ENCODE peak calls at places on chromosomes 1 and 21, in nine cellular contexts. S is endothelial cell of umbilical vein; Z is iPS DF 6.9; N is breast epithelium; U is lower lobe of right lung; P is heart right ventricle; R is CD8-positive, alpha-beta memory T cell; K is heart left ventricle; J is psoas muscle. L is an unnamed sample.

GRCh38 chr1:61782771-61783170 is 40.5 kb downstream of the PATJ start:
- DNase-seq in S (no peak), Z (no peak), N (no peak), U (no peak), P (no peak), R (peak; percentile 82), K (no peak), J (no peak), L (no peak)

GRCh38 chr1:18882511-18882910 is 19.8 kb downstream of the ALDH4A1 start:
- DNase-seq in S (no peak), Z (no peak), N (no peak), U (no peak), P (no peak), R (no peak), K (no peak), J (no peak), L (no peak)

GRCh38 chr1:2303016-2303775 is 75.1 kb downstream of the SKI start:
- DNase-seq in S (no peak), Z (no peak), N (no peak), U (no peak), P (no peak), R (no peak), K (no peak), J (no peak), L (no peak)

GRCh38 chr21:32412998-32413504 is 545 bp downstream of the EVA1C start:
- DNase-seq in S (peak; percentile 53), Z (no peak), N (peak; percentile 71), U (peak; percentile 80), P (peak; percentile 42), R (no peak), K (peak; percentile 72), J (peak; percentile 68), L (no peak)

GRCh38 chr1:238401138-238401537 is 510.4 kb upstream of the ZP4 start:
- DNase-seq in S (no peak), Z (no peak), N (no peak), U (no peak), P (no peak), R (no peak), K (no peak), J (no peak), L (no peak)

GRCh38 chr1:209797978-209798639 is 7.8 kb downstream of the IRF6 start:
- DNase-seq in S (no peak), Z (no peak), N (no peak), U (no peak), P (no peak), R (no peak), K (no peak), J (no peak), L (no peak)

GRCh38 chr1:2595812-2596529 is 9.4 kb downstream of the PRXL2B start:
- DNase-seq in S (no peak), Z (no peak), N (no peak), U (no peak), P (no peak), R (no peak), K (peak; percentile 55), J (no peak), L (no peak)

GRCh38 chr1:114259517-114260160 is 106.0 kb upstream of the SYT6 start:
- DNase-seq in S (no peak), Z (no peak), N (no peak), U (no peak), P (no peak), R (no peak), K (no peak), J (no peak), L (no peak)

GRCh38 chr1:233143266-233143665 is 152.3 kb downstream of the PCNX2 start:
- DNase-seq in S (no peak), Z (no peak), N (no peak), U (no peak), P (no peak), R (no peak), K (no peak), J (no peak), L (no peak)

GRCh38 chr1:204714861-204715511 is 29.4 kb upstream of the LRRN2 start:
- DNase-seq in S (no peak), Z (peak; percentile 73), N (no peak), U (no peak), P (no peak), R (no peak), K (no peak), J (no peak), L (peak; percentile 41)

GRCh38 chr1:62029704-62030103 is 164.9 kb upstream of the L1TD1 start:
- DNase-seq in S (no peak), Z (no peak), N (no peak), U (no peak), P (no peak), R (no peak), K (no peak), J (no peak), L (no peak)

GRCh38 chr21:41783476-41784150 is 16.8 kb upstream of the RIPK4 start:
- DNase-seq in S (no peak), Z (no peak), N (peak; percentile 73), U (no peak), P (no peak), R (no peak), K (no peak), J (no peak), L (no peak)

GRCh38 chr21:36471254-36471723 is 8.6 kb downstream of the CLDN14 start:
- DNase-seq in S (no peak), Z (no peak), N (no peak), U (no peak), P (no peak), R (no peak), K (no peak), J (no peak), L (no peak)

GRCh38 chr1:234529095-234529494 is 50.1 kb upstream of the TARBP1 start:
- DNase-seq in S (no peak), Z (no peak), N (no peak), U (no peak), P (no peak), R (no peak), K (no peak), J (no peak), L (no peak)

DNA sequence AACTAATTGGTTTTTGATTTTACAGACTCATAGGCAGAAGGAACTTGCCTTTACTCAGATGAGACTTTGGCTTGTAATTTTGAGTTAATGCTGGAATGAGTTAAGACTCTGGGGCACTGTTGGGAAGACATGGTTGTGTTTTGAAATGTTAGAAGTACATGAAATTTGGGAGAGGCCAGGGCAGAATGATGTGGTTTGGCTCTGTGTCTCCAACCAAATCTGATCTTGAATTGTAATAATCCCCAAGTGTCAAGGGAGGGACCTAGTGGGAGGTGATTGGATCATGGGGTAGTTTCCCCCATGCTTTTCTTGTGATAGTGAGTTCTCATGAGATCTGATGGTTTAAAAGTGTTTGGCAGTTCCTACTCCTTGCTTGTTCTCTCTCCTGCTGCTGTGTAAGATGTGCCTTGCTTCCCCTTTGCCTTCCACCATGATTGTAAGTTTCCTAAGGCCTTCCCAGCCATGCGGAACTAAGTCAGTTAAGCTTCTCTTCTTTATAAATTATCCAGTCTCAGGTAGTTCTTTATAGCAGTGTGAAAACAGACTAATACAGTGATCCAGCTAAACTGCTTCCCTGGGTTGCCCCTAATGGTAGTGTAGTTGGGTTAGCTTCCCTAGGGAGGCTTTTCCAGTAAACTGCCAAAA is 10.2 kb downstream of the CPT2 start:
- DNase-seq in S (no peak), Z (no peak), N (no peak), U (no peak), P (no peak), R (no peak), K (no peak), J (no peak), L (no peak)
- H3K27me3 ChIP-seq in S (no peaks in the 10 kb centered on the region), Z (no peaks in the 10 kb centered on the region), N (no peaks in the 10 kb centered on the region), U (no peaks in the 10 kb centered on the region), P (no peaks in the 10 kb centered on the region), R (no peaks in the 10 kb centered on the region), K (no peaks in the 10 kb centered on the region), J (no peaks in the 10 kb centered on the region), L (no peaks in the 10 kb centered on the region)

DNA sequence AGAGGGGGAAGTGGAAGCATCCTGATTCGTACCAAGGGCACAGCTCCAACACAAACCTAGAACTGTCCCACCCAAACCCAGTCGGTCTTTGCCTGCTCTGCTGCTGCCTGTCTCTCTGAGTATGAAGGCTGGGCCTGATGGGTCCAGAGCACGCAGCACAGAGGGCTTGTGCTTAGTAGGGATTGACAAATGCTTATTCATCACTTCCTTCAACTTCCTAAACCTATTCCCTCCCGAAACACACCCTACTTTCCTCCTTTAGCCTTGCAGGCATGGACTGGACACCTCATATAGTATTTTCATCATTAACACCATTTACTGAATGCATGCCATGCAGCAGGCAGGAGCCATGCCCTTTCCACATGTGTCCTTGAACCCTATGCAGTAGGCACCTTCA is 31.3 kb downstream of the FOXO6 start:
- DNase-seq in S (no peak), Z (no peak), N (no peak), U (no peak), P (no peak), R (no peak), K (no peak), J (no peak), L (no peak)
- H3K4me1 ChIP-seq in S (no peaks in the 10 kb centered on the region), Z (peaks cover 16% of the 10 kb centered on the region), N (peaks cover under 1% of the 10 kb centered on the region), U (peaks cover 6% of the 10 kb centered on the region), P (peaks cover 11% of the 10 kb centered on the region), R (no peaks in the 10 kb centered on the region), K (peaks cover 11% of the 10 kb centered on the region), J (peaks cover 22% of the 10 kb centered on the region), L (peaks cover 39% of the 10 kb centered on the region)

GRCh38 chr1:185477638-185478216 is 160.7 kb upstream of the IVNS1ABP start:
- DNase-seq in S (peak; percentile 36), Z (no peak), N (no peak), U (no peak), P (no peak), R (no peak), K (no peak), J (no peak), L (no peak)

GRCh38 chr1:185479781-185480180 is 162.7 kb upstream of the IVNS1ABP start:
- DNase-seq in S (no peak), Z (no peak), N (no peak), U (no peak), P (no peak), R (no peak), K (no peak), J (no peak), L (no peak)

GRCh38 chr1:185474440-185475149 is 157.6 kb upstream of the IVNS1ABP start:
- DNase-seq in S (no peak), Z (no peak), N (no peak), U (no peak), P (no peak), R (peak; percentile 49), K (no peak), J (no peak), L (no peak)

GRCh38 chr1:185480545-185480944 is 163.5 kb upstream of the IVNS1ABP start:
- DNase-seq in S (no peak), Z (no peak), N (no peak), U (no peak), P (no peak), R (no peak), K (no peak), J (no peak), L (no peak)

GRCh38 chr1:185478878-185479277 is 161.8 kb upstream of the IVNS1ABP start:
- DNase-seq in S (no peak), Z (no peak), N (no peak), U (no peak), P (no peak), R (no peak), K (no peak), J (no peak), L (no peak)
- H3K27me3 ChIP-seq in S (no peaks in the 10 kb centered on the region), Z (no peaks in the 10 kb centered on the region), N (no peaks in the 10 kb centered on the region), U (no peaks in the 10 kb centered on the region), P (no peaks in the 10 kb centered on the region), R (no peaks in the 10 kb centered on the region), K (no peaks in the 10 kb centered on the region), J (no peaks in the 10 kb centered on the region), L (no peaks in the 10 kb centered on the region)

DNA sequence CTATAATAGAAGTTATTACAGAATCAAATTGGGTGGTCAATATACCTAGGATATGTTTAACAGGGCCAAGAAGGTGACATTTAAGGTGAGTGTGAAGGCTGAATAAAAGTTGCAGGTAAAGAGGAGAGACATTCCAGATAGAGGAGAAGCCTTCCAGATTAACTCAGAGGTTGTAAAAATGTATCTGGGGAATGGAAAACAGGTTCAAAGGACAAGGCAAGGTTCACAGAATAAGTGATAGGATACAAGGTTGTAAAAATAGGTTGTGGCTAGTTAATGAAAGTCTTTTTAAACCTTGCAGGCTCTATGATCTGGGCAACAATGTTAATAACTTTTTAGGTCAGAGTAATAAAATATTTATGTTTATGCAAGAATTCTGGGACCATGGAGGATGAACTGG is 40.2 kb downstream of the FUBP1 start:
- DNase-seq in S (no peak), Z (no peak), N (no peak), U (no peak), P (no peak), R (no peak), K (no peak), J (no peak), L (no peak)
- H3K4me1 ChIP-seq in S (peaks cover 7% of the 10 kb centered on the region), Z (no peaks in the 10 kb centered on the region), N (no peaks in the 10 kb centered on the region), U (no peaks in the 10 kb centered on the region), P (no peaks in the 10 kb centered on the region), R (no peaks in the 10 kb centered on the region), K (no peaks in the 10 kb centered on the region), J (no peaks in the 10 kb centered on the region), L (no peaks in the 10 kb centered on the region)